ENCODE peak calls at places on chromosome 1, in four cellular contexts. V is fibroblast of lung, T is DND-41, C is endothelial cell of umbilical vein. J is an unnamed sample.

GRCh38 chr1:6424619-6425593 is at the start of gene ESPN:
- DNase-seq in T (no peak), V (no peak), C (no peak), J (peak)

GRCh38 chr1:20302093-20302471 is 11.4 kb downstream of the VWA5B1 start:
- DNase-seq in T (no peak), V (no peak), C (no peak), J (no peak)

GRCh38 chr1:155322953-155323728 is 2.4 kb downstream of the RUSC1 start:
- DNase-seq in V (peak), T (peak), C (peak), J (peak)

GRCh38 chr1:15189692-15190321 is 36.3 kb downstream of the TMEM51 start:
- DNase-seq in C (no peak), V (no peak), T (no peak), J (no peak)

GRCh38 chr1:58785424-58786058 is 1.7 kb upstream of the JUN start:
- DNase-seq in T (peak), C (no peak), V (peak), J (peak)

GRCh38 chr1:231844986-231845502 is 218.5 kb downstream of the DISC1 start:
- DNase-seq in T (no peak), C (peak), V (peak), J (no peak)

GRCh38 chr1:241271427-241271826 is 85.6 kb downstream of the RGS7 start:
- DNase-seq in C (no peak), V (no peak), T (no peak), J (no peak)

GRCh38 chr1:212518188-212518951 is 85.7 kb downstream of the NENF start:
- DNase-seq in V (peak), T (no peak), C (no peak), J (no peak)

GRCh38 chr1:174654553-174654952 is 206.8 kb downstream of the GPR52 start:
- DNase-seq in V (no peak), T (no peak), C (no peak), J (no peak)

GRCh38 chr1:224864006-224864405 is 65.5 kb upstream of the DNAH14 start:
- DNase-seq in V (peak), T (no peak), C (no peak), J (no peak)

GRCh38 chr1:44284184-44284583 is 70.9 kb downstream of the ERI3 start:
- DNase-seq in T (no peak), V (no peak), C (no peak), J (no peak)

GRCh38 chr1:216929870-216930582 is 206.8 kb upstream of the ESRRG start:
- DNase-seq in C (no peak), T (no peak), V (no peak), J (no peak)

GRCh38 chr1:236151739-236152424 is 9.5 kb downstream of the GPR137B start:
- DNase-seq in V (no peak), T (no peak), C (no peak), J (no peak)

GRCh38 chr1:40039757-40040510 is 595 bp upstream of the CAP1 start:
- DNase-seq in V (peak), T (peak), C (peak), J (peak)

GRCh38 chr1:220655961-220656720 is 34.0 kb upstream of the C1orf115 start:
- DNase-seq in C (no peak), T (no peak), V (no peak), J (no peak)

GRCh38 chr1:41547781-41548560 is 63.5 kb upstream of the EDN2 start:
- DNase-seq in T (peak), V (no peak), C (no peak), J (no peak)

GRCh38 chr1:156257711-156258110 is 9.9 kb upstream of the PAQR6 start:
- DNase-seq in V (no peak), C (no peak), T (no peak), J (peak)

GRCh38 chr1:200699871-200700270 is 30.2 kb upstream of the DDX59 start:
- DNase-seq in V (peak), T (peak), C (no peak), J (peak)

GRCh38 chr1:114108741-114109255 is 44.9 kb downstream of the SYT6 start:
- DNase-seq in T (no peak), C (no peak), V (no peak), J (peak)

GRCh38 chr1:14921057-14921456 is 232.5 kb upstream of the TMEM51 start:
- DNase-seq in V (peak), T (no peak), C (no peak), J (no peak)

GRCh38 chr1:7098641-7099040 is 313.4 kb downstream of the CAMTA1 start:
- DNase-seq in T (no peak), V (no peak), C (no peak), J (no peak)

GRCh38 chr1:92834617-92835016 is 2.8 kb downstream of the RPL5 start:
- DNase-seq in C (no peak), T (no peak), V (no peak), J (no peak)

GRCh38 chr1:160541622-160542302 is 18.7 kb upstream of the SLAMF6 start:
- DNase-seq in V (no peak), C (no peak), T (no peak), J (no peak)

GRCh38 chr1:164565356-164565755 is 6.4 kb downstream of the PBX1 start:
- DNase-seq in T (no peak), V (peak), C (no peak), J (no peak)

GRCh38 chr1:79197421-79197820 is 190.9 kb upstream of the ADGRL4 start:
- DNase-seq in T (no peak), C (peak), V (peak), J (peak)

GRCh38 chr1:207848234-207848633 is 62.7 kb downstream of the CD34 start:
- DNase-seq in T (no peak), V (peak), C (peak), J (peak)

GRCh38 chr1:66262233-66262632 is 271.7 kb upstream of the SGIP1 start:
- DNase-seq in V (no peak), C (no peak), T (no peak), J (no peak)

GRCh38 chr1:118827207-118827606 is 160.9 kb downstream of the TBX15 start:
- DNase-seq in T (no peak), C (no peak), V (no peak), J (no peak)

DNA sequence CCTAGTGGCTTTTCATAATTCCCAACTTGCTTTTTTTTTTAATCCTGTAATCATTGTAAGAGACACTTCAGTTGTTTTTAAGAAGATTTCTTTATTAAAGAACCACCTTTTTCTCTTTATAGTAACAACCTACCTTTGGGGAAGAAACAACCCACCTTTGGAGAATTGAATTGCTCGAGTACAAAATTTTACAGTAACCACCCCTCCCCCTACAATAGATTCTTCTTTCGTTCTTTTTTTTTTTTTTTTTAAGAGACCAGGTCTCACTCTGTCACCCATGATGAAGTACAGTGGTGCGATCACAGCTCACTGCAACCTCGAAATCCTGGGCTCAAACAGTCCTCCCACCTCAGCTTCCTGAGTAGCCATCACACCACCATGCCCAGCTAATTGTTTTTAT is 2.1 kb upstream of the LRRC40 start:
- DNase-seq in T (no peak), V (no peak), C (no peak), J (no peak)
- H3K4me3 ChIP-seq in T (peak), V (peak), C (no peak), J (peak)

GRCh38 chr1:167248707-167249642 is 28.3 kb downstream of the POU2F1 start:
- DNase-seq in C (no peak), T (no peak), V (no peak), J (no peak)

GRCh38 chr1:167249702-167250101 is 29.0 kb downstream of the POU2F1 start:
- DNase-seq in V (no peak), T (no peak), C (no peak), J (no peak)

GRCh38 chr1:167250482-167250881 is 29.8 kb downstream of the POU2F1 start:
- DNase-seq in V (no peak), C (no peak), T (no peak), J (no peak)

GRCh38 chr1:167247754-167248153 is 27.1 kb downstream of the POU2F1 start:
- DNase-seq in C (no peak), V (no peak), T (no peak), J (no peak)

DNA sequence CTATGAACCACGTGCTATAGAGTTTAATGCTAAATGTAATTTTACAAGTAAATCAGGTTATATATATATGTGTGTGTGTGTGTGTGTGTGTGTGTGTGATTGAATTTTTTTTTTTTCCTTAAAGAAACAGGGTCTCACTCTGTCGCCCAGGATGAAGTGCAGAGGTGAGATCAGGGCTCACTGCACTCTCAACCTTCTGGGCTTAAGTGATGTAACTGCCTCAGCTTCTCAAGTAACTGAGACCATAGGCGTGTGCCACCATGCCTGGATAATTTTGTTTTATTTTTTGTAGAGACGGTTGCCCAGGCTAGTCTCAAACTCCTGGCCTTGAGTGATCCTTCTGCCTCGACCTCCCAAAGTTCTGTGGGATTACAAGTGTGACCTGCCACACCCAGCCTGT is 26.3 kb downstream of the POU2F1 start:
- DNase-seq in C (no peak), V (no peak), T (no peak), J (no peak)
- H3K4me3 ChIP-seq in C (no peak), V (no peak), T (no peak), J (no peak)

DNA sequence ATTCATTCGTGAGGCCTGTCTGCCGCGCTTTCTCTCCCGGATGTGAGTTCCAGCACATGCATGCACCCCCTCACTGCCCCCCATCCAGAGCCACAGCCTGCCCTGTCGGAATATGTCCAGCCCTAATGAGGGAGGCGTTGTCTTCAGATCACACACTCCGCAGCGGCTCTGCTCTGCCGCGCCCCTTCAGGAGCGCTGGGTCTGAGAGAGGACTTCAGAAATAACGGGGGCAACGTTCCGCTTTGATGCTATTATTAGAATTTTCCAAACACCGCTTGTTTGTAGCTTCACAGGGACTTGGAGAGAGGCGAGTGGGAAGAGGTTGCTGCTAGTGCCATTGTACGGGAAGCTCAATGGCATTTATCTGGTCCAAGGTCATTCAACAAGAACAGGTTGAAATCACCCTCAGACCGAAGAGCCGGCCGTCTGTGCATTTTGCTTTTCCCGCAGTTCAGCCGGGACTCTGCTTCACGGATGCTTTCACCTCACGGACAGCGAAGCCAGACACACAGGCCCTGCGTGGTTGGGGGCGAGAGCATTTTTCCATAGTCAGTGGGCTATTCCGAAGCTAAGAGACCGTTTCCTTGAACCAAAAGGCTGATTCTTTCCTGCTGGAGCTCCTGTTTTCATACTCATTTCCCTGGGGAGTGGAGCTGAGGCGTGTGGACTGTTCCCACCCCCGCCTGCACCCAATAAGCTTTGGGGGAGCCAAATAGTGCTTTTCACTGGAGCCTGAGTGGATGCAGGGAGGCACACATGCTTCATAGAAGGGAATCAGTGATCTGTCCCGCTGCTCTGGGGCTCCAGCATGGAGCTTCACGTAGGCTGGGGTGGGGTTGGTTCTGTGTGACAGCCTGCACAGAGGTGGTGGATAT is 69.7 kb downstream of the GALNT2 start:
- DNase-seq in C (no peak), V (no peak), T (no peak), J (no peak)
- H3K4me3 ChIP-seq in C (no peak), V (no peak), T (no peak), J (no peak)

DNA sequence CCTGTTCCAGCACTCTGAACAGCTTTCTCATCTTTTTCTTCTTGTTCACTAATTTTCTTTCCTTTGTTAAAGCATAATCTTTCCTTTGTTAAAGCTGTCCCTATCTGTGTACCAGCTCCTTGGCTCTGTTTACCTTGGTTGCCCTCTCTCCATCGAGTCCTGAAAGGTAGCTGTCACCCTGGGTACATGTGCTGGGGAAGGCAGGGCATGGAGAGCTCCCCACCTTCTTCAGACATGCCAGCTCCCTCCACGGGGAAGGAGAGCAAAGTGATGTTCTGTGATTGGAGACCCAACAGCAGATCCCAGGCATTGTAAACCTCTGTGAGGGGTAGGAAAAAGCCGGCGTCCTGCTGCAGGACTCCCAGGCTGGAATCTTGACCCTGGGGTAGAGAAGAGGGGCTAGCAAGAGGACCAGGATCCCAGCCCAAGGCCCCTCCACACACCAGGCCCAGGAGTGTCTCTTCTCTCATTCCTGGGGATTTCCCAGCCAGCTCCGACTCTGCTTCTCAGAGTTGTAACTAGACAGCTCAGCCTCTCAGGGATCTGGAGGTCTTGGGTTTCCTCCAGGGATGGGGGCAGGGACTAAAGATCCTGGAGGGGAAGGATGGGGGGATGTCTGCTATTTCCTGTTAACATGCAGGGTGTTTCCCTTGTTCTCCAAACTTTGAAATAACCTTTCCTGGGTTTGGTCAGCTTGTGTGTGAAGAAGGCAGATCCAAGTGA is 34.4 kb downstream of the TMCC2 start:
- DNase-seq in C (peak), T (no peak), V (no peak), J (no peak)
- H3K4me3 ChIP-seq in C (no peak), T (no peak), V (no peak), J (no peak)

GRCh38 chr1:173122344-173122880 is 71.7 kb upstream of the TNFSF18 start:
- DNase-seq in T (no peak), V (peak), C (peak), J (peak)
- H3K4me3 ChIP-seq in T (no peak), V (peak), C (peak), J (peak)

DNA sequence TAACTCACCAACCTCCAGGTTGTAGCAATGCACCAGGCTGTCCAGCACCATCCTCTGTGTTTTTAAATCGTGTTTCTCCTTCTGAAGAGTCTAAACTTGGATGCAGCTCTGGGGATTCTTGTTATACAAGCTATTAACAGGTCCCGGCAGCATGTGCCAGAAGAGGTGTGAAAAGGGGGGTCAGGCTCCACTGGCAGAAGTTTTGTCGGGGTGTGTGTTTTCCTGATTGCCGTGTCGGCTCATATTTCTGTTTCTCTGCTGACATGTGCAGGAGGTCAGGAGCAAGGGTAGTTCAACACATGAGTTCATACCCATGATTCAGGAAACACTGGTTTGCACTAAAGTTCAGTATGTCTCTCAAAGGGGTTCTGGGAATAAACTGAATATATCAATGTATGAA is 658.6 kb upstream of the CAMK1G start:
- DNase-seq in T (no peak), V (no peak), C (no peak), J (no peak)
- H3K4me3 ChIP-seq in T (no peak), V (no peak), C (no peak), J (no peak)

GRCh38 chr1:32179443-32180185 is at the start of gene TXLNA:
- DNase-seq in V (peak), C (peak), T (peak), J (peak)

GRCh38 chr1:32181563-32181962 is 2.1 kb downstream of the TXLNA start:
- DNase-seq in C (no peak), T (no peak), V (no peak), J (no peak)

GRCh38 chr1:32181065-32181464 is 1.6 kb downstream of the TXLNA start:
- DNase-seq in C (no peak), V (no peak), T (no peak), J (no peak)

GRCh38 chr1:32180186-32181060 is 948 bp downstream of the TXLNA start:
- DNase-seq in V (peak), C (no peak), T (peak), J (peak)

DNA sequence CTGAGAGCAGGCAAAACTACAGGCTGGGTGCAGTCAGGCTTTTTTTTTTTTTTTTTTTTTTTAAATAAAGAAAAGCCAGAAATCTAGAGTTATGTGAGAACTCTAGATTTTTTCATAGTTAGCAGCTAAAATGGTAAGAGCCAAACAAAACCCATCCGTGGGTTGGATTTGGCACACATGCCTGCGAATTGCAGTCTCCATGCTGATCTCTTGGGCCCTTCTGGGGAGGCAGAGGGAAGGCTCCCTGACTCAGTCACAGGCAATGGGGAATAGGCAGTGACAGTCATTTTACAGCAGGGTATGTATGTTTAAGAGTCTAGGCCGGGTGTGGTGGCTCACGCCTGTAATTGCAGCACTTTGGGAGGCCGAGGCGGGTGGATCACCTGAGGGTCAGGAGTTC is 2.6 kb downstream of the TXLNA start:
- DNase-seq in C (no peak), T (no peak), V (no peak), J (no peak)
- H3K4me3 ChIP-seq in C (no peak), T (no peak), V (no peak), J (peak)

GRCh38 chr1:101241485-101242225 is 4.8 kb downstream of the S1PR1 start:
- DNase-seq in C (no peak), T (no peak), V (no peak), J (no peak)
- H3K4me3 ChIP-seq in C (peak), T (no peak), V (no peak), J (no peak)

GRCh38 chr1:206002833-206003532 is at the start of gene RAB7B:
- DNase-seq in V (peak), C (no peak), T (no peak), J (no peak)

GRCh38 chr1:205998457-205999241 is 4.5 kb downstream of the RAB7B start:
- DNase-seq in C (no peak), T (no peak), V (peak), J (no peak)

GRCh38 chr1:206002160-206002559 is 1.0 kb downstream of the RAB7B start:
- DNase-seq in T (no peak), V (no peak), C (no peak), J (no peak)

GRCh38 chr1:206000641-206001339 is 2.4 kb downstream of the RAB7B start:
- DNase-seq in V (no peak), C (no peak), T (no peak), J (peak)

GRCh38 chr1:206001476-206001888 is 1.7 kb downstream of the RAB7B start:
- DNase-seq in T (no peak), V (peak), C (peak), J (peak)
- H3K4me3 ChIP-seq in T (no peak), V (no peak), C (no peak), J (peak)

GRCh38 chr1:31932491-31933316 is 5.5 kb downstream of the PTP4A2 start:
- DNase-seq in V (no peak), T (peak), C (peak), J (peak)
- H3K4me3 ChIP-seq in V (peak), T (peak), C (peak), J (no peak)

J was measured in NB4.